ENCODE peak calls at places on chromosomes 1 and 21, in four cellular contexts. N, R, S and Z are unnamed samples.

GRCh38 chr1:238991730-238992490 is 394.5 kb upstream of the CHRM3 start:
- DNase-seq in N (no peak), R (no peak), S (no peak), Z (no peak)

GRCh38 chr1:195763146-195763906 is 844.9 kb downstream of the KCNT2 start:
- DNase-seq in N (no peak), R (no peak), S (no peak), Z (no peak)

GRCh38 chr1:226066415-226067077 is 4.0 kb downstream of the H3-3A start:
- DNase-seq in N (no peak), R (peak; percentile 18), S (peak; percentile 42), Z (no peak)

GRCh38 chr1:21633992-21634475 is 35.1 kb downstream of the RAP1GAP start:
- DNase-seq in N (no peak), R (no peak), S (no peak), Z (no peak)

GRCh38 chr1:76059461-76059860 is 15.1 kb upstream of the ST6GALNAC3 start:
- DNase-seq in N (no peak), R (no peak), S (no peak), Z (no peak)

GRCh38 chr1:154501423-154502065 is 475 bp upstream of the TDRD10 start:
- DNase-seq in N (peak; percentile 40), R (no peak), S (peak; percentile 44), Z (no peak)

GRCh38 chr1:245915406-245915805 is 591.7 kb downstream of the SMYD3 start:
- DNase-seq in N (no peak), R (no peak), S (no peak), Z (no peak)

GRCh38 chr1:169060010-169060722 is 46.3 kb upstream of the ATP1B1 start:
- DNase-seq in N (peak; percentile 84), R (peak; percentile 61), S (peak; percentile 33), Z (no peak)

GRCh38 chr1:35885961-35886558 is 3.1 kb downstream of the AGO1 start:
- DNase-seq in N (no peak), R (no peak), S (no peak), Z (no peak)

GRCh38 chr1:245166471-245166885 is 11.7 kb downstream of the KIF26B start:
- DNase-seq in N (no peak), R (no peak), S (peak; percentile 74), Z (no peak)

GRCh38 chr1:43436371-43436770 is 17.4 kb downstream of the HYI start:
- DNase-seq in N (no peak), R (no peak), S (no peak), Z (no peak)

GRCh38 chr1:93749894-93750301 is 68.3 kb upstream of the BCAR3 start:
- DNase-seq in N (peak; percentile 33), R (peak; percentile 73), S (no peak), Z (no peak)

GRCh38 chr1:14602131-14602530 is 3.6 kb downstream of the KAZN start:
- DNase-seq in N (peak; percentile 40), R (no peak), S (peak; percentile 47), Z (no peak)

GRCh38 chr21:43195131-43196021 is 26.6 kb downstream of the CRYAA start:
- DNase-seq in N (peak; percentile 16), R (no peak), S (no peak), Z (no peak)

GRCh38 chr21:41480086-41480690 is 27.8 kb downstream of the TMPRSS2 start:
- DNase-seq in N (peak; percentile 71), R (peak; percentile 85), S (no peak), Z (no peak)

GRCh38 chr1:203173566-203173965 is 2.1 kb downstream of the MYBPH start:
- DNase-seq in N (no peak), R (no peak), S (no peak), Z (no peak)

GRCh38 chr1:167412920-167413319 is 105.4 kb downstream of the CD247 start:
- DNase-seq in N (no peak), R (no peak), S (no peak), Z (no peak)

GRCh38 chr1:152444045-152444444 is 30.0 kb upstream of the CRNN start:
- DNase-seq in N (no peak), R (no peak), S (no peak), Z (no peak)

GRCh38 chr1:168225476-168226190 is at the start of gene SFT2D2:
- DNase-seq in N (peak; percentile 83), R (peak; percentile 83), S (peak; percentile 88), Z (peak; percentile 76)

GRCh38 chr21:44857127-44857892 is 16.2 kb downstream of the PTTG1IP start:
- DNase-seq in N (no peak), R (no peak), S (no peak), Z (no peak)
- H3K27ac ChIP-seq in N (no peak overlapping the region), R (no peak overlapping the region), S (no peak overlapping the region), Z (no peak overlapping the region)

DNA sequence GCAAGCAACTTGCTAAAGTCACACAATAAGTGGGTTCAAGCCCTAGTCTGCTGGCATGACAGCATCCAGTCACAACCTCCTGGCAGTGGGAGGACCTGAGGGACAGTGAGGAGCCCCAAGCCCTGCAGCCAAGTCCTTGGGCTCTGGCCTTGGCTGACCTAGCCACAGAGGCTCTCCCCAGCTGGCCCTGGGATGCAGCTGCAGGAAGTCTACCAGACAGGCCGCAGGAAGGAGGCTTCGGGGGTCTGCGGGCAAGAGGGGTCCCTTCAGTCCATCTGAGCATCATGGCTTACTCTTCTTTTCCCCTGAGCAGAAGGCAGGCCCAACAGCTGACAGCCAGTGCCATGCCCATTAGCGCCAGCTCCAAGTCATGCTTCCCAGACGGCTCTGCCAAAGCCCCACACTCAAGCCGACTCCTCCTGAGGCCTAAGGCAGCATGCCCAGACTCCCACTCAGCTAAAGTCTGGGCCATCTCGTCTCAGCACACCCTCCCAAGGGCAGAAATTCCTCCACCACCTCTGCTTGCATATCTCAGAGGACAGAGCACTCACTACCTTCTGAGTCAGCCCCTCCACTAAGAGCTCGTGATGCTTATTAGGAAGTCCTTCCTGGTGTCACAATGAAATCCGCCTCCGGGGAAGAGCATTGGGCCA is 20.1 kb downstream of the SLC1A7 start:
- DNase-seq in N (no peak), R (no peak), S (peak; percentile 91), Z (no peak)
- H3K27ac ChIP-seq in N (no peak overlapping the region), R (peak overlapping the region; percentile 22), S (peak overlapping the region; percentile 98), Z (no peak overlapping the region)

GRCh38 chr21:38987551-38988210 is 182.0 kb downstream of the ETS2 start:
- DNase-seq in N (no peak), R (no peak), S (peak; percentile 24), Z (no peak)

GRCh38 chr21:38984982-38985422 is 179.3 kb downstream of the ETS2 start:
- DNase-seq in N (no peak), R (no peak), S (peak; percentile 89), Z (peak; percentile 65)

GRCh38 chr21:38985423-38986378 is 180.0 kb downstream of the ETS2 start:
- DNase-seq in N (peak; percentile 48), R (no peak), S (peak; percentile 99), Z (peak; percentile 89)

GRCh38 chr21:38988211-38989096 is 182.7 kb downstream of the ETS2 start:
- DNase-seq in N (no peak), R (no peak), S (no peak), Z (no peak)

DNA sequence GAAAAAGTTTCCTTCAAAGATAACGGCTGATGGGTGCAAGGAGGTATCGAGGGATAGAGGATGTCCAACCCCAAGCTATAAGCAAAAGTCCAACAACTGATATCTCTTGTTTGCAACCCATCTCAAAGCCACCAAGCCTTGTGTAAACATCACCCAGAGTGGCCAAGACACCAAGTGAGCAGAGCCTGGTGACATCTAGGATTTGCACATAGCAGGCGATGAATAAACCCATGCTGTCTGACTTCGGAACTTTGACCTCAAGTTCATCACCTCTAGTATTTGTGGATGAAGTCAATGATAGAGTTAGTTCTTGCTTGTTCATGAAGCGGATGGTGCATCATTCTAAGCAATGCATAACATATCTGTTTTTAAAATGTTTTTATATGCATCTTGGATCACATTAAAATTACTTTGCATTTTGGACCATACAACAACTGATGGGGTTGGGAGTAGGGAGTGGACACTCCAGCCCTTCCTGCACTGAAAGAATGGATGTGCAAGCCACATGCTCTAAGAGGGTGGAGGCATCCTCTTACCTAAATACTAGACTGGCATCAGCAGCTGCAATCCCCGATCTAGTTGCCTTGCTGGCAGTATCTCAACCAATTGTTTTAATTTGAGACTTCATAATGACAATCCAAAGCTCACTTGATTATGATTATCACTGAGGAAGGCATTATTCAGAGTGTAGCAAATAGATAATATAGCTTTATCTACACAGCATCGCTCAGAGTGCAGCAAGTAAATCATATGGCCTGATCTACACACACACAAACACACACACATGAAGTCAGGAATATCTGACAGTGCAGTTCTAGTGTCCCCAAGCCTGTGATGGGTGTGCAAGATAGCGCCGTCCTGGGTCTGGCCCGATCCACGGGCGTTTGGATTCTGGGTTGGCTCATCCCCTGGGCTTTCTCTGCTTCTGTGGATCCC is 181.0 kb downstream of the ETS2 start:
- DNase-seq in N (no peak), R (no peak), S (no peak), Z (no peak)
- H3K27ac ChIP-seq in N (no peak overlapping the region), R (peak overlapping the region; percentile 58), S (no peak overlapping the region), Z (peak overlapping the region; percentile 90)

GRCh38 chr21:16198546-16198945 is 468.8 kb downstream of the USP25 start:
- DNase-seq in N (no peak), R (no peak), S (peak; percentile 13), Z (no peak)

GRCh38 chr21:16195476-16195875 is 465.7 kb downstream of the USP25 start:
- DNase-seq in N (no peak), R (no peak), S (peak; percentile 83), Z (peak; percentile 17)

GRCh38 chr21:16194851-16195251 is 465.1 kb downstream of the USP25 start:
- DNase-seq in N (no peak), R (no peak), S (peak; percentile 45), Z (no peak)

GRCh38 chr21:16195896-16196443 is 466.2 kb downstream of the USP25 start:
- DNase-seq in N (no peak), R (no peak), S (peak; percentile 30), Z (no peak)

DNA sequence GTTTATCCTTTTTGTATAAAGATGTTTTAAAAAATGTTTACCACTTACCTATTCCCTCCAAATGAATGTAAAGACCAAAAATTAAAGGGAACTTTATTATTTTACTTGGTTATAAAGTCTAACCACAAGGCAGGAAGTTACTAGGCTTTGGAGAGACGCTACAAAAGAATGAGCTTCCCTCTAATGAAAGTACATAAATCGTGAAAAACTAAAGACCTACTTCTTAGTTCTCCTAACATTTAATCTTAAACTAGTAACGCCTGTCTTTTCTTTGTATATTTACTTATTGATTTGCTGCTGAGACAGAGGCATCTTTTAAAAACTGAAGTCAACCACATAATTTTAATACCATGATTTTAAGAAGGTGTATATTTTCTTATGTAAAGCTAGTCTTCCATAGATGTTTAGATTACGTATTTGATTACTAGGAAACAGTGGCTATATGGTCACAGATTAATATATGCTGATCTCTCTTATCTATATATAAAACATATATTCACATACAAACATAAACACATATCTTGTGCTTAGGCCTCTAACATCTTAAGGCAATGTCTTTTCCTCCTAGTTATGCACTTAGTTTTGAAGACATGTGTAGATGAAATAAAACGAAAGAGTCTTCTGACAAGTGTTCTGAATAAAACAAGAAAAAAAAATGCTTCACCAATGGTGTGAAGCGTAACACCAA is 466.9 kb downstream of the USP25 start:
- DNase-seq in N (no peak), R (no peak), S (peak; percentile 44), Z (no peak)
- H3K27ac ChIP-seq in N (no peak overlapping the region), R (no peak overlapping the region), S (peak overlapping the region; percentile 92), Z (peak overlapping the region; percentile 74)

DNA sequence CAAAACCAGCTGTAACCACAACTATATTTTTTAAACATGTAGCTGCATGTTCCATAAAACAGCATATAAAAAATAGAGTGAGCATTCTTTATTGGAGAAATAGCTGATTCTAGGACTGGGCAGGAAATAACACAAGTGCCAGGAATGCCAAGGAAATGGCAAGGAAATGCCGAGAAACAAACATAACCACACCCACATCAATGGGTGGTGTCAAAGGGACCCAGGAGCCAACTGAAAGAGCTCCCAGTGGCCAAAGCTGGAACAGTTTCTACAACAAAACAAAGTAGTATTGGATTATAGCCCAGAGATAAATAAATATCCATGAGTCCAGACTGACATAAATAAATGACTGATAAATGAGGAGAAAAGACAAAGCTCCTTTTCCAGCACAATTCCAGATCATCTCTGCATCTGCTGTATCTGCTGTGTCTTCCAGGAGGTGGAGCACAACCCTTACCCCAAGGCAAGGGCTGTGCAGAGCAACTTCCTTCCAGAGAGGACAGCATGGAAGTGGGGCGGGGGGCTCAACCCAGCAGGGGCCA is 28.1 kb downstream of the ADARB1 start:
- DNase-seq in N (peak; percentile 61), R (peak; percentile 57), S (peak; percentile 80), Z (no peak)
- H3K27ac ChIP-seq in N (peak overlapping the region; percentile 16), R (peak overlapping the region; percentile 18), S (peak overlapping the region; percentile 1), Z (no peak overlapping the region)